ENCODE peak calls at places on chromosome 9, in six cellular contexts. W, M, V, N, L and J are unnamed samples.

GRCh38 chr9:131704195-131704983 is 35.5 kb downstream of the RAPGEF1 start:
- DNase-seq in W (no peak), M (no peak), V (no peak), N (no peak), L (no peak), J (no peak)

GRCh38 chr9:78215706-78216105 is 20.2 kb upstream of the CEP78 start:
- DNase-seq in W (no peak), M (no peak), V (no peak), N (no peak), L (no peak), J (no peak)

GRCh38 chr9:86368871-86369521 is 14.8 kb upstream of the TUT7 start:
- DNase-seq in W (no peak), M (no peak), V (no peak), N (no peak), L (no peak), J (no peak)

GRCh38 chr9:116073826-116074225 is 79.8 kb upstream of the PAPPA start:
- DNase-seq in W (peak; percentile 39), M (peak; percentile 25), V (no peak), N (no peak), L (no peak), J (no peak)

GRCh38 chr9:75612205-75612604 is 278.3 kb upstream of the PCSK5 start:
- DNase-seq in W (no peak), M (no peak), V (no peak), N (no peak), L (no peak), J (no peak)

GRCh38 chr9:91481971-91482370 is 58.3 kb upstream of the NFIL3 start:
- DNase-seq in W (no peak), M (no peak), V (no peak), N (no peak), L (no peak), J (peak; percentile 72)

GRCh38 chr9:68805890-68806517 is 101.0 kb downstream of the PIP5K1B start:
- DNase-seq in W (no peak), M (no peak), V (no peak), N (no peak), L (no peak), J (no peak)

GRCh38 chr9:4174781-4175180 is 125.1 kb downstream of the GLIS3 start:
- DNase-seq in W (no peak), M (no peak), V (no peak), N (no peak), L (no peak), J (no peak)

GRCh38 chr9:130844028-130844427 is 9.0 kb downstream of the ABL1 start:
- DNase-seq in W (no peak), M (no peak), V (no peak), N (no peak), L (no peak), J (no peak)

GRCh38 chr9:81395301-81396054 is 293.9 kb downstream of the TLE1 start:
- DNase-seq in W (no peak), M (no peak), V (no peak), N (no peak), L (no peak), J (no peak)

GRCh38 chr9:35835216-35835604 is 6.2 kb downstream of the TMEM8B start:
- DNase-seq in W (no peak), M (no peak), V (no peak), N (no peak), L (no peak), J (no peak)

GRCh38 chr9:112703304-112703703 is 14.6 kb downstream of the INIP start:
- DNase-seq in W (no peak), M (no peak), V (no peak), N (no peak), L (no peak), J (no peak)

GRCh38 chr9:37761511-37761910 is 7.9 kb downstream of the TRMT10B start:
- DNase-seq in W (no peak), M (no peak), V (no peak), N (no peak), L (no peak), J (no peak)

GRCh38 chr9:6305954-6306563 is 22.1 kb upstream of the TPD52L3 start:
- DNase-seq in W (no peak), M (no peak), V (no peak), N (no peak), L (peak; percentile 8), J (peak; percentile 39)

DNA sequence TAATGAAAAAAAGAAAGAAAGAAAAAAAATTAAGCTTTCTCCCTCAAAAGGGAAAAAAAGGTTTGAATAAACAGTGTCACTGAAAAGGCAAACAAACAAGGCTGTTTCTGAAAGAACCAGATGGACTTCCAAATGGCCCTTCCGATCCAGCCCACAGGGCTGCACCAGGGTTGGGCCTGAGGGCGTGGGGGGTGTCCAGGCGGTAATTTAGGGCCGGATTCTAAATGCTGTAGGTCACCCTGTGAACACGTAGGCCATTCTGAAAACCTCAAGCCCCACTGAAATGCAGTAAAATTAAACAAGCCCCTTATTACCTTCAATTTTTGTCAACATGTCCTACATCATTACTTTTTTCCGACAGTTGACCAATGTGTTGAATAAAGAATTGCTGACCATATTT is 132.1 kb downstream of the HSD17B3 start:
- DNase-seq in W (no peak), M (no peak), V (peak; percentile 93), N (no peak), L (no peak), J (no peak)
- H3K9me3 ChIP-seq in W (no peaks in the 10 kb centered on the region), M (no peaks in the 10 kb centered on the region), V (no peaks in the 10 kb centered on the region), N (no peaks in the 10 kb centered on the region), L (no peaks in the 10 kb centered on the region), J (no peaks in the 10 kb centered on the region)

DNA sequence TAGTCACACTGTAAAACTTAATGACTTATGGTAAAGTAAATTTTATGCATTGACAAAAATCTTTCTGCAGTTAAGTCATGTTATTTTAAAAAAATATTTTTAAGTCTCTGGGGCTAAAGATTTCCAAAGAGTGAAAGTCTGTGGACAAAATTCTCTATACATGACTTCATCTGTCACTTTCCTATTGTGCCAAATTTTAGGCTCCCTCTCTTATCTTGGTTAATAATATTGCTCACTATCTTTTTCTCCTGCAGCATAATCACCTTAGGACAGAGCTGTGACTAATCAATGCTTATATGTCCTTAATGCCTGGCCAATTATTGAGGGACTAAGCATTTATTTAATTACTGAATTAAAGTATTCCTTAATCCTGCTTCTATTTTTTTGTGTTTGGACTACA is 15.2 kb downstream of the LURAP1L start:
- DNase-seq in W (no peak), M (no peak), V (no peak), N (no peak), L (no peak), J (no peak)
- H3K4me1 ChIP-seq in W (no peaks in the 10 kb centered on the region), M (peaks cover 4% of the 10 kb centered on the region), V (peaks cover 1% of the 10 kb centered on the region), N (no peaks in the 10 kb centered on the region), L (peaks cover 3% of the 10 kb centered on the region), J (no peaks in the 10 kb centered on the region)

DNA sequence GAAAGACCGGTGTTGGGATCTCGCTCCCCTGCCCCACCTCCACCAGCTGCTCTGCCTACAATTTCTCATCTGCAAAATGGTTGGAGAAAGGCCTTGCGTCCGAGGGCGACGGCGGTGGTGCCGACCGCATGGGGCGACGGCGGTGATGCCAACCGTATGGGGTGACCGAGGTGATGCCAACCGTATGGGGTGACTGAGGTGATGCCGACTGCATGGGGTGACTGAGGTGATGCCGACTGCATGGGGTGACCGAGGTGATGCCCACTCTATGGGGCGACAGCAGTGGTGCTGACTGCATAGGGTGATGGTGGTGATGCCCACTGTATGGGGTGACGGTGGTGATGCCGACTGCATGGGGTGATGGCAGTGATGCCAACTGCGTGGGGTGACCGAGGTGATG is 171.0 kb downstream of the OLFM1 start:
- DNase-seq in W (no peak), M (no peak), V (no peak), N (no peak), L (no peak), J (no peak)
- H3K9me3 ChIP-seq in W (no peaks in the 10 kb centered on the region), M (no peaks in the 10 kb centered on the region), V (no peaks in the 10 kb centered on the region), N (no peaks in the 10 kb centered on the region), L (no peaks in the 10 kb centered on the region), J (no peaks in the 10 kb centered on the region)

GRCh38 chr9:83473488-83473971 is 64.7 kb downstream of the FRMD3 start:
- DNase-seq in W (no peak), M (no peak), V (no peak), N (no peak), L (no peak), J (no peak)
- H3K4me1 ChIP-seq in W (no peaks in the 10 kb centered on the region), M (no peaks in the 10 kb centered on the region), V (peaks cover 42% of the 10 kb centered on the region), N (no peaks in the 10 kb centered on the region), L (peaks cover 6% of the 10 kb centered on the region), J (no peaks in the 10 kb centered on the region)

DNA sequence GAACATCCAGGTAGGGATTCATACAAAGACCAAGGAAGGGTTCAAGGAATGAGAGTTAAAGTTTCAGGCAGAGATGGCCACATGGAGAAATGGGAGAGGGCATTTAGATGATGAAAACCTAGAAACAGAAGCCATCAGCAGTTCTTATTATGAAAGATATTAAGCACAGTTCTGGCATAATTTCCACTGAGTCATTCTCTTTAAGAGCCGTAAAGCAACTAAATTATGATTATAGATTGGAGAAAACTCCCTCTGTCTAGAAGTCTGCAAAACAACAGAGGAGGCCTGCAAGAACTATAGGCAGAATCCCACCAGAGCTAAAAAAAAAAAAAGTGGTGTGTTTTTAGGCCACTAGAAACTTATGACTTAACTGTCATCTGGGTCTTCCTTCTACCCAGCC is 157.1 kb upstream of the MPDZ start:
- DNase-seq in W (no peak), M (no peak), V (no peak), N (no peak), L (no peak), J (no peak)
- H3K9me3 ChIP-seq in W (no peaks in the 10 kb centered on the region), M (no peaks in the 10 kb centered on the region), V (no peaks in the 10 kb centered on the region), N (no peaks in the 10 kb centered on the region), L (no peaks in the 10 kb centered on the region), J (no peaks in the 10 kb centered on the region)

GRCh38 chr9:136239963-136240330 is 5.7 kb downstream of the QSOX2 start:
- DNase-seq in W (no peak), M (no peak), V (no peak), N (no peak), L (no peak), J (no peak)
- H3K4me1 ChIP-seq in W (peaks cover 9% of the 10 kb centered on the region), M (peaks cover 6% of the 10 kb centered on the region), V (peaks cover 6% of the 10 kb centered on the region), N (peaks cover 29% of the 10 kb centered on the region), L (peaks cover 21% of the 10 kb centered on the region), J (peaks cover 15% of the 10 kb centered on the region)